ENCODE peak calls at places on chromosomes 4 and X, in eight cellular contexts. N is Karpas-422, C is OCI-LY7, F is fibroblast of lung, R is aorta, Q is IMR-90, J is SK-N-SH, E is neural progenitor cell. U is an unnamed sample. For H3K4me1, the result is how much of the 10 kb centered on the place peaks cover.

GRCh38 chr4:57184378-57185031 is 74.3 kb upstream of the IGFBP7 start:
- DNase-seq in N (no peak), C (no peak), F (peak), R (no peak), Q (no peak), J (no peak), E (no peak), U (no peak)

GRCh38 chrX:38335382-38335781 is 8.1 kb upstream of the RPGR start:
- DNase-seq in N (no peak), C (no peak), F (no peak), R (no peak), Q (no peak), J (peak), E (no peak), U (no peak)

GRCh38 chrX:47078129-47079043 is at the start of gene RGN:
- DNase-seq in N (no peak), C (no peak), F (no peak), R (peak), Q (no peak), J (peak), E (peak), U (peak)

GRCh38 chr4:127788517-127788916 is 6.4 kb downstream of the HSPA4L start:
- DNase-seq in N (peak), C (no peak), F (no peak), R (no peak), Q (no peak), J (peak), E (peak), U (peak)

GRCh38 chr4:1566838-1567518 is 117.1 kb downstream of the FAM53A start:
- DNase-seq in N (no peak), C (no peak), F (no peak), R (peak), Q (no peak), J (peak), E (no peak), U (peak)

GRCh38 chr4:26544421-26544820 is 39.5 kb upstream of the TBC1D19 start:
- DNase-seq in N (no peak), C (no peak), F (no peak), R (no peak), Q (no peak), J (no peak), E (no peak), U (no peak)

GRCh38 chrX:13386092-13386491 is 66.2 kb upstream of the ATXN3L start:
- DNase-seq in N (no peak), C (no peak), F (no peak), R (no peak), Q (no peak), J (no peak), E (no peak), U (no peak)

GRCh38 chrX:10173331-10173900 is 16.6 kb downstream of the CLCN4 start:
- DNase-seq in N (no peak), C (no peak), F (peak), R (peak), Q (peak), J (no peak), E (peak), U (peak)

GRCh38 chr4:26105815-26106699 is 192.0 kb downstream of the SMIM20 start:
- DNase-seq in N (no peak), C (no peak), F (peak), R (no peak), Q (peak), J (no peak), E (no peak), U (no peak)

GRCh38 chr4:37130465-37130864 is 114.1 kb upstream of the NWD2 start:
- DNase-seq in N (no peak), C (no peak), F (no peak), R (no peak), Q (no peak), J (no peak), E (no peak), U (no peak)

GRCh38 chr4:169295822-169296221 is 25.1 kb upstream of the SH3RF1 start:
- DNase-seq in N (no peak), C (no peak), F (no peak), R (no peak), Q (no peak), J (no peak), E (no peak), U (no peak)

GRCh38 chrX:131827935-131828334 is 195.2 kb upstream of the STK26 start:
- DNase-seq in N (peak), C (peak), F (no peak), R (no peak), Q (no peak), J (peak), E (peak), U (peak)

GRCh38 chr4:26223160-26223559 is 97.7 kb upstream of the RBPJ start:
- DNase-seq in N (no peak), C (no peak), F (peak), R (no peak), Q (peak), J (no peak), E (no peak), U (no peak)

GRCh38 chr4:186588503-186588902 is 33.1 kb upstream of the MTNR1A start:
- DNase-seq in N (no peak), C (no peak), F (no peak), R (no peak), Q (no peak), J (no peak), E (no peak), U (no peak)

GRCh38 chrX:41265615-41266014 is 68.3 kb upstream of the DDX3X start:
- DNase-seq in N (peak), C (no peak), F (peak), R (peak), Q (peak), J (no peak), E (no peak), U (no peak)

GRCh38 chr4:110617095-110617494 is 5.8 kb downstream of the PITX2 start:
- DNase-seq in N (no peak), C (no peak), F (no peak), R (no peak), Q (no peak), J (no peak), E (no peak), U (no peak)

GRCh38 chrX:1389181-1389992 is 2.5 kb downstream of the SLC25A6 start:
- DNase-seq in N (no peak), C (no peak), F (no peak), R (peak), Q (no peak), J (no peak), E (no peak), U (no peak)

GRCh38 chr4:73871911-73872310 is 2.7 kb downstream of the CXCL1 start:
- DNase-seq in N (no peak), C (no peak), F (no peak), R (no peak), Q (no peak), J (no peak), E (no peak), U (no peak)

GRCh38 chr4:146582864-146583263 is 55.8 kb upstream of the POU4F2 start:
- DNase-seq in N (peak), C (no peak), F (no peak), R (no peak), Q (no peak), J (no peak), E (peak), U (peak)

GRCh38 chr4:107721436-107722090 is 1.5 kb upstream of the PAPSS1 start:
- DNase-seq in N (peak), C (peak), F (no peak), R (no peak), Q (no peak), J (no peak), E (peak), U (peak)

GRCh38 chr4:176592976-176593375 is 199.7 kb downstream of the VEGFC start:
- DNase-seq in N (no peak), C (no peak), F (no peak), R (no peak), Q (no peak), J (no peak), E (no peak), U (no peak)
- H3K4me1 ChIP-seq in N (under half), C (under half), F (under half), R (under half), Q (under half), J (under half), E (under half), U (under half)

GRCh38 chr4:69750346-69750745 is 10.1 kb downstream of the SULT1B1 start:
- DNase-seq in N (no peak), C (no peak), F (no peak), R (no peak), Q (no peak), J (no peak), E (no peak), U (no peak)
- H3K4me1 ChIP-seq in N (under half), C (under half), F (under half), R (under half), Q (under half), J (under half), E (under half), U (under half)

DNA sequence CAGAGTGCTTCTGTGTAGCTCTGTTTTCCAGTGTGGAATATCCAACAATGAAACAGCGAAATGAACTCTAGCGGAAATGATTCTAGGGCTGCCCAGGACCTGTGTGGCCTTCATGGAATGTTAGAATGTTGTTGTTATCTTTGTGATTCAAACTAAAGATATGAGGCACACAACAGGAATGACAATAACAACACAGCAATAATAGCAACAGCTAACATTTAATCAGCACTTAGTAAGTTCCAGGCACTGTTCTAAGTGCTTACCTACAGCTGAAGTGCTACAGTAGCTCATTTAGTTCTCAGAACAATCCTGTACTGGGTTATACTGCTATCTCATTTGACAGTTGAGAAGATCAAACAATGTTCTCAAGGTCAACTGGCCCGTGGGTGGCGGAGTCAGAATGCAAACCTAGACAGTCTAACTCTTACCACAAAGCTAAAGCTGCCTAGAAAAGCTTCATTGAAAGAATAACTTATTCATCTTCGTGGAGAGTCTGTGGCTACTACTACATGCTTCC is 63.7 kb downstream of the MAML3 start:
- DNase-seq in N (no peak), C (no peak), F (peak), R (no peak), Q (peak), J (no peak), E (no peak), U (no peak)
- H3K4me1 ChIP-seq in N (under half), C (under half), F (under half), R (under half), Q (under half), J (under half), E (under half), U (under half)

GRCh38 chr4:94536049-94536448 is 84.3 kb downstream of the PDLIM5 start:
- DNase-seq in N (no peak), C (no peak), F (no peak), R (no peak), Q (no peak), J (no peak), E (no peak), U (peak)
- H3K4me1 ChIP-seq in N (under half), C (under half), F (under half), R (under half), Q (under half), J (under half), E (under half), U (half or more)